ENCODE peak calls at places on chromosomes 3 and 15, in four cellular contexts. C, H, W and K are unnamed samples.

GRCh38 chr3:59659755-59660154 is 609.9 kb upstream of the CFAP20DC start:
- DNase-seq in W (no peak), C (no peak), H (no peak), K (no peak)

GRCh38 chr3:125061170-125061569 is 5.4 kb upstream of the HEG1 start:
- DNase-seq in W (no peak), C (no peak), H (no peak), K (no peak)

GRCh38 chr3:99562990-99563607 is 75.3 kb upstream of the COL8A1 start:
- DNase-seq in W (no peak), C (no peak), H (peak), K (no peak)

GRCh38 chr15:31308185-31308639 is 18.4 kb upstream of the KLF13 start:
- DNase-seq in C (no peak), W (peak), H (no peak), K (peak)

GRCh38 chr3:65623362-65623761 is 415.4 kb downstream of the MAGI1 start:
- DNase-seq in W (no peak), H (no peak), C (no peak), K (no peak)

GRCh38 chr3:174859109-174859735 is at the start of gene NAALADL2:
- DNase-seq in H (no peak), C (peak), W (no peak), K (peak)

GRCh38 chr3:15645740-15646490 is 44.4 kb downstream of the BTD start:
- DNase-seq in H (peak), W (no peak), C (no peak), K (no peak)

GRCh38 chr3:116302087-116302747 is 143.1 kb downstream of the LSAMP start:
- DNase-seq in C (no peak), W (no peak), H (no peak), K (no peak)

GRCh38 chr15:25803036-25803435 is 60.1 kb downstream of the ATP10A start:
- DNase-seq in H (no peak), C (no peak), W (no peak), K (no peak)

GRCh38 chr3:128113817-128114794 is 9.5 kb downstream of the RUVBL1 start:
- DNase-seq in C (no peak), H (no peak), W (no peak), K (no peak)